ENCODE peak calls at places on chromosomes 2 and 18, in five cellular contexts. One of them, this sample, is unnamed.

GRCh38 chr2:68250652-68251186 is 1.6 kb downstream of the PPP3R1 start:
- DNase-seq in H1: no peak
- DNase-seq in HepG2: no peak
- DNase-seq in K562: no peak
- DNase-seq in A549: no peak
- DNase-seq in this sample: no peak

GRCh38 chr2:109126501-109126860 is 2.5 kb upstream of the SH3RF3 start:
- DNase-seq in H1: no peak
- DNase-seq in A549: no peak
- DNase-seq in K562: no peak
- DNase-seq in HepG2: no peak
- DNase-seq in this sample: peak

GRCh38 chr2:19362094-19362649 is 3.7 kb upstream of the OSR1 start:
- DNase-seq in H1: no peak
- DNase-seq in A549: peak
- DNase-seq in K562: no peak
- DNase-seq in HepG2: no peak
- DNase-seq in this sample: peak

GRCh38 chr2:96084006-96084857 is 32.1 kb downstream of the ADRA2B start:
- DNase-seq in A549: no peak
- DNase-seq in H1: peak
- DNase-seq in HepG2: no peak
- DNase-seq in K562: no peak
- DNase-seq in this sample: no peak

GRCh38 chr2:73611867-73612266 is 30.4 kb downstream of the NAT8 start:
- DNase-seq in HepG2: no peak
- DNase-seq in A549: no peak
- DNase-seq in K562: no peak
- DNase-seq in H1: no peak
- DNase-seq in this sample: peak

GRCh38 chr2:174846218-174846617 is 81.9 kb upstream of the CHRNA1 start:
- DNase-seq in H1: no peak
- DNase-seq in HepG2: no peak
- DNase-seq in K562: no peak
- DNase-seq in A549: no peak
- DNase-seq in this sample: no peak

GRCh38 chr2:109372171-109372568 is 241.6 kb downstream of the SEPTIN10 start:
- DNase-seq in K562: no peak
- DNase-seq in H1: peak
- DNase-seq in HepG2: no peak
- DNase-seq in A549: no peak
- DNase-seq in this sample: no peak

GRCh38 chr18:74493689-74494088 is 2.5 kb upstream of the CNDP2 start:
- DNase-seq in H1: peak
- DNase-seq in K562: no peak
- DNase-seq in HepG2: peak
- DNase-seq in A549: peak
- DNase-seq in this sample: peak

GRCh38 chr2:229226372-229226771 is 44.7 kb downstream of the PID1 start:
- DNase-seq in HepG2: no peak
- DNase-seq in H1: no peak
- DNase-seq in A549: no peak
- DNase-seq in K562: no peak
- DNase-seq in this sample: no peak

GRCh38 chr2:81658227-81658626 is 1353.7 kb upstream of the LRRTM1 start:
- DNase-seq in HepG2: peak
- DNase-seq in K562: no peak
- DNase-seq in H1: no peak
- DNase-seq in A549: peak
- DNase-seq in this sample: peak

GRCh38 chr2:47309952-47310800 is 92.8 kb upstream of the MSH2 start:
- DNase-seq in A549: peak
- DNase-seq in HepG2: peak
- DNase-seq in H1: no peak
- DNase-seq in K562: peak
- DNase-seq in this sample: peak

GRCh38 chr2:42060028-42060427 is 12.2 kb downstream of the PKDCC start:
- DNase-seq in HepG2: no peak
- DNase-seq in K562: no peak
- DNase-seq in H1: no peak
- DNase-seq in A549: no peak
- DNase-seq in this sample: no peak

GRCh38 chr2:74003494-74004211 is 18.9 kb downstream of the TET3 start:
- DNase-seq in K562: peak
- DNase-seq in A549: no peak
- DNase-seq in HepG2: no peak
- DNase-seq in H1: no peak
- DNase-seq in this sample: peak

GRCh38 chr2:77161009-77161408 is 361.2 kb downstream of the LRRTM4 start:
- DNase-seq in HepG2: peak
- DNase-seq in K562: no peak
- DNase-seq in H1: no peak
- DNase-seq in A549: no peak
- DNase-seq in this sample: peak

GRCh38 chr2:231717281-231718180 is 9.2 kb downstream of the PTMA start:
- DNase-seq in H1: peak
- DNase-seq in A549: peak
- DNase-seq in K562: peak
- DNase-seq in HepG2: peak
- DNase-seq in this sample: peak

GRCh38 chr18:48116873-48117630 is 186.6 kb upstream of the SMAD2 start:
- DNase-seq in K562: no peak
- DNase-seq in H1: no peak
- DNase-seq in HepG2: no peak
- DNase-seq in A549: no peak
- DNase-seq in this sample: no peak

GRCh38 chr2:127256866-127257265 is 36.8 kb upstream of the CYP27C1 start:
- DNase-seq in HepG2: no peak
- DNase-seq in A549: no peak
- DNase-seq in K562: no peak
- DNase-seq in H1: no peak
- DNase-seq in this sample: no peak

DNA sequence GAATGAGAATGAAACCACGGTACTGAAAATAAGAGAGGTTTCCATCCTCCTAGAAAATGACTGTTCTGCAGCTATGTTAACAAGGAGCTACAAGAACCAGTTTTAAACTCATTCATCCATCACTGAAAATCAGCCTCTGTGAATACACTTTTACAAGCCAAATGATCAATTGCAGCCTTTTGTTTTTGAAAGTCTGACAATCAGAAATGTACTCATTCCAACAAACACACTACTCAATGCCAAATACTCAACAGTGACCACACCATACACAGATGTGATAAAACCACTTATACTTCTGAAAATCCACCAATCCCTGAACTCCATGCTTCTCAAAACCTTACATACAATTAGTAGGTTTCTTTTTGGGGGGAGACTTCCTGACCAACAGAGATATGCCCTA is 663.9 kb upstream of the CHAC2 start:
- DNase-seq in HepG2: no peak
- DNase-seq in K562: no peak
- DNase-seq in A549: no peak
- DNase-seq in H1: no peak
- DNase-seq in this sample: no peak
- TF ChIP-seq MAFK in HepG2: no peak
- TF ChIP-seq MAFK in K562: no peak
- TF ChIP-seq MAFK in A549: no peak
- TF ChIP-seq MAFK in H1: no peak
- TF ChIP-seq MAFK in this sample: no peak

GRCh38 chr2:134838143-134838620 is at the start of gene ACMSD:
- DNase-seq in A549: no peak
- DNase-seq in K562: no peak
- DNase-seq in H1: no peak
- DNase-seq in HepG2: no peak
- DNase-seq in this sample: no peak
- TF ChIP-seq CEBPB in A549: no peak
- TF ChIP-seq CEBPB in K562: no peak
- TF ChIP-seq CEBPB in H1: no peak
- TF ChIP-seq CEBPB in HepG2: no peak
- TF ChIP-seq CEBPB in this sample: no peak

DNA sequence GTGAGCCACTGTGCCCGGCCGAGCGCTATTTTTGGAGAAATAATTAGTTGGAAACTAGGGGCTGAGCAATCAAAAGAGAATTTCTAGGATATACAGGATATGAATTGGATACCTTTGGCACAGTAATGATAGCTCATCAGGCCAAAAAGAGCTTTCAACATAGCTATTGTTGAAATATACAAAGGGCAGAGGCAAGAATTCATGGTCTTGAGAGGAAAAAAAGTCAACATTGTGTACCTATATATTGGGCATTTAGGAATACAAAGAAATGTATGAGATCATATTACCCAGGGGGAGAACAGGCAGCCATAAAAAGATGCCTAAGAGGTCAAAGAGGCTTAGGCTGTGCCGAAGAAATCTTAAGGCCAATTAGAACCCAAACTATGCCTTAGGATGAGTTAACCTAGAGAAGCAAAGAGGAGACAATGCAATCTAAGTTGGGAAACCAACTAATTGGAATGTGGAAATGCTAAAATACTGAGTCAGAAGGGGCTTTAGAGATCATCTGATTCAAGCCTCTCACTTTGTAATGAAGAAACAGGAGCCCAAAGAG is 99.0 kb downstream of the RBBP8 start:
- DNase-seq in K562: no peak
- DNase-seq in A549: no peak
- DNase-seq in H1: no peak
- DNase-seq in HepG2: no peak
- DNase-seq in this sample: peak
- TF ChIP-seq MAFK in K562: no peak
- TF ChIP-seq MAFK in A549: no peak
- TF ChIP-seq MAFK in H1: no peak
- TF ChIP-seq MAFK in HepG2: no peak
- TF ChIP-seq MAFK in this sample: no peak

GRCh38 chr18:10926565-10927194 is 222.7 kb downstream of the PIEZO2 start:
- DNase-seq in K562: no peak
- DNase-seq in H1: no peak
- DNase-seq in A549: no peak
- DNase-seq in HepG2: no peak
- DNase-seq in this sample: peak

GRCh38 chr18:10924290-10924689 is 225.1 kb downstream of the PIEZO2 start:
- DNase-seq in HepG2: no peak
- DNase-seq in A549: no peak
- DNase-seq in H1: no peak
- DNase-seq in K562: no peak
- DNase-seq in this sample: no peak

GRCh38 chr18:10927290-10927979 is 221.9 kb downstream of the PIEZO2 start:
- DNase-seq in H1: no peak
- DNase-seq in A549: no peak
- DNase-seq in K562: no peak
- DNase-seq in HepG2: no peak
- DNase-seq in this sample: peak

GRCh38 chr18:10923225-10923624 is 226.1 kb downstream of the PIEZO2 start:
- DNase-seq in HepG2: no peak
- DNase-seq in K562: no peak
- DNase-seq in A549: no peak
- DNase-seq in H1: no peak
- DNase-seq in this sample: peak

DNA sequence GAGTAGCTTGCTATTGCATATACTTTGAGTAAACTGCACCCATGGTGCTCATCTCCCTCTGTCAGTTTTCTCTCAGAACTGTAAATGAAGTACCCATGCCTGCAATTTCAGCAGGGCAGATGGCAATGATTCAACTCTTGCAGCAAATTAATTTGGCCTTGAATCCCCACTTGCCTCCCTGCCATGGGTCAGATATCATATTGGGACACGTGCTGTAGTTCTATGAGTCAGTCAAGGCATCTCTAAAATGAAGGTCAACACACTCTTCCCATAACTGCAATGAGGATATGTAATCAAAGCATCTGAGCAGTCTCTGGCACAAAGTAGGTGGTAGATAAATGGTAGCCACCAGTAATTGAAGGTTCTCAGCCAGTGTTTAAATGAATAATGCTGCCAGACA is 225.7 kb downstream of the PIEZO2 start:
- DNase-seq in HepG2: no peak
- DNase-seq in A549: no peak
- DNase-seq in H1: no peak
- DNase-seq in K562: no peak
- DNase-seq in this sample: peak
- TF ChIP-seq CEBPB in HepG2: no peak
- TF ChIP-seq CEBPB in A549: no peak
- TF ChIP-seq CEBPB in H1: no peak
- TF ChIP-seq CEBPB in K562: no peak
- TF ChIP-seq CEBPB in this sample: no peak

DNA sequence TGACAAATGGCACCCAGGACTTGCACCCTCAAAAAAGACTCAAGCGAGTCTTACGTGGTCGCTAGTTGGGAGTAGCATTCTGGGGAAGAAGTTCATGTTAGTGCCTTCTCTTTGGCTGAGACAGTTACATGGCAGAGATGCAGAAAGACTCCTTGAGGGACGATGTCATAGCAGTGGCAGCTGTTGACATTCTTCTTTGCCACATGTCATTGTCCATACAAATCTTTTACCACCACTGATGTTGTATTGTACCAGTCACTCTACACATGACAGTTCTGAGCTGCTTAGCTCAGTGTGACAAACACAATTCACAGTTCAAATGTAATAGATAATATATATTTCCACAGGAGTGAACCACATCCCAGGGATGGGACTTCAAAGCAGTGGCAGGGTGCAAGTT is 197.1 kb downstream of the TCF4 start:
- DNase-seq in K562: no peak
- DNase-seq in H1: no peak
- DNase-seq in HepG2: no peak
- DNase-seq in A549: no peak
- DNase-seq in this sample: no peak
- TF ChIP-seq MAFK in K562: no peak
- TF ChIP-seq MAFK in H1: no peak
- TF ChIP-seq MAFK in HepG2: no peak
- TF ChIP-seq MAFK in A549: no peak
- TF ChIP-seq MAFK in this sample: no peak

DNA sequence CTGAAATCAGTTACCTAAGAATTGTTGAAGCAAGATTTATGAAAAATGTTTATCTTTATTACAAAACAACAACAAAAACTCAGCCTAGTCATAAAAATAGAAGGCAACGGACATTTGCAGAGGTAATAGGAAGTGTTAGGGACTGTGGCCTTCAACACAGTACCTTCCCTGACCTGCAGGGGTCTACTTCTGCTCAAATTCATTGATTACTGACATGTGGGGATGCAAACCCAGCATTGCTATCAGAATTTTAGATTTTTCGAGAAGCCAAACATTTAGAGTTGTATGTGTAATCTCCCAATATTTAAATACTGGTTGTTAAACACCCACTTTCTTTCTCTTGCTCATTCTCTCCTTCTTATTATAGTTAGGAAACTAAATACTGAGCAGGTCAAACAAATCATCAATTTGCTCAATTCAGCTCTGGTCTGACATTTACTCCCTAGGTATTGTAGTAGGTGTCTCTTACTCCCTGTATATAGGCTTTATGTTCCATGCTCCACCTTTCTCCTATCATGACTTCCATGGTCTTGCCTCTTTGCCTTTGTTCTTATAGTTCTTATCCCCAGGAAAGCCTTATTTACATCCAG is 198.5 kb downstream of the UBE2E3 start:
- DNase-seq in A549: peak
- DNase-seq in K562: peak
- DNase-seq in H1: no peak
- DNase-seq in HepG2: peak
- DNase-seq in this sample: no peak
- TF ChIP-seq CEBPB in A549: no peak
- TF ChIP-seq CEBPB in K562: no peak
- TF ChIP-seq CEBPB in H1: no peak
- TF ChIP-seq CEBPB in HepG2: no peak
- TF ChIP-seq CEBPB in this sample: no peak